ENCODE peak calls at places on chromosomes 4 and X, in ten cellular contexts. One of them, this sample, is unnamed.

GRCh38 chrX:134764202-134764785 is 106.0 kb upstream of the PLAC1 start:
- DNase-seq in A549: peak; percentile 82
- DNase-seq in fibroblast of lung: peak; percentile 20
- DNase-seq in WERI-Rb-1: no peak
- DNase-seq in transverse colon: no peak
- DNase-seq in spleen: no peak
- DNase-seq in breast epithelium: no peak
- DNase-seq in heart left ventricle: no peak
- DNase-seq in tibial nerve: no peak
- DNase-seq in gastrocnemius medialis: no peak
- DNase-seq in this sample: no peak

GRCh38 chr4:42396361-42397255 is 680 bp upstream of the SHISA3 start:
- DNase-seq in breast epithelium: no peak
- DNase-seq in A549: no peak
- DNase-seq in heart left ventricle: no peak
- DNase-seq in transverse colon: no peak
- DNase-seq in spleen: no peak
- DNase-seq in tibial nerve: no peak
- DNase-seq in gastrocnemius medialis: no peak
- DNase-seq in fibroblast of lung: no peak
- DNase-seq in WERI-Rb-1: no peak
- DNase-seq in this sample: peak; percentile 61

GRCh38 chr4:81040175-81040659 is 9.7 kb downstream of the BMP3 start:
- DNase-seq in WERI-Rb-1: no peak
- DNase-seq in spleen: no peak
- DNase-seq in A549: peak; percentile 9
- DNase-seq in gastrocnemius medialis: no peak
- DNase-seq in tibial nerve: no peak
- DNase-seq in transverse colon: no peak
- DNase-seq in fibroblast of lung: peak; percentile 9
- DNase-seq in breast epithelium: no peak
- DNase-seq in heart left ventricle: no peak
- DNase-seq in this sample: no peak

GRCh38 chr4:139458999-139459398 is 5.1 kb downstream of the RAB33B start:
- DNase-seq in spleen: no peak
- DNase-seq in transverse colon: no peak
- DNase-seq in tibial nerve: no peak
- DNase-seq in fibroblast of lung: peak; percentile 36
- DNase-seq in A549: no peak
- DNase-seq in gastrocnemius medialis: no peak
- DNase-seq in breast epithelium: no peak
- DNase-seq in WERI-Rb-1: no peak
- DNase-seq in heart left ventricle: no peak
- DNase-seq in this sample: peak; percentile 62

GRCh38 chr4:4320951-4321714 is 31.1 kb downstream of the ZBTB49 start:
- DNase-seq in A549: no peak
- DNase-seq in heart left ventricle: no peak
- DNase-seq in transverse colon: no peak
- DNase-seq in spleen: no peak
- DNase-seq in WERI-Rb-1: no peak
- DNase-seq in tibial nerve: no peak
- DNase-seq in fibroblast of lung: no peak
- DNase-seq in gastrocnemius medialis: no peak
- DNase-seq in breast epithelium: no peak
- DNase-seq in this sample: peak; percentile 36

GRCh38 chr4:153038493-153039311 is 102.6 kb downstream of the FHDC1 start:
- DNase-seq in spleen: no peak
- DNase-seq in gastrocnemius medialis: no peak
- DNase-seq in A549: peak; percentile 2
- DNase-seq in heart left ventricle: no peak
- DNase-seq in breast epithelium: no peak
- DNase-seq in transverse colon: no peak
- DNase-seq in fibroblast of lung: no peak
- DNase-seq in tibial nerve: no peak
- DNase-seq in WERI-Rb-1: no peak
- DNase-seq in this sample: no peak

GRCh38 chrX:150504399-150505186 is 63.8 kb upstream of the MTM1 start:
- DNase-seq in tibial nerve: no peak
- DNase-seq in WERI-Rb-1: peak; percentile 41
- DNase-seq in gastrocnemius medialis: no peak
- DNase-seq in heart left ventricle: no peak
- DNase-seq in breast epithelium: no peak
- DNase-seq in fibroblast of lung: peak; percentile 33
- DNase-seq in spleen: no peak
- DNase-seq in transverse colon: no peak
- DNase-seq in A549: no peak
- DNase-seq in this sample: peak; percentile 43

GRCh38 chrX:135327299-135327698 is 18.0 kb downstream of the ETDC start:
- DNase-seq in tibial nerve: no peak
- DNase-seq in fibroblast of lung: peak; percentile 88
- DNase-seq in spleen: no peak
- DNase-seq in A549: peak; percentile 9
- DNase-seq in breast epithelium: no peak
- DNase-seq in gastrocnemius medialis: no peak
- DNase-seq in heart left ventricle: no peak
- DNase-seq in transverse colon: no peak
- DNase-seq in WERI-Rb-1: no peak
- DNase-seq in this sample: no peak

GRCh38 chr4:81631958-81632439 is 160.3 kb upstream of the RASGEF1B start:
- DNase-seq in fibroblast of lung: peak; percentile 84
- DNase-seq in WERI-Rb-1: no peak
- DNase-seq in tibial nerve: no peak
- DNase-seq in A549: peak; percentile 40
- DNase-seq in gastrocnemius medialis: no peak
- DNase-seq in transverse colon: no peak
- DNase-seq in breast epithelium: no peak
- DNase-seq in heart left ventricle: no peak
- DNase-seq in spleen: no peak
- DNase-seq in this sample: no peak

GRCh38 chr4:4216668-4217067 is 10.1 kb downstream of the OTOP1 start:
- DNase-seq in fibroblast of lung: peak; percentile 55
- DNase-seq in WERI-Rb-1: no peak
- DNase-seq in gastrocnemius medialis: no peak
- DNase-seq in A549: no peak
- DNase-seq in tibial nerve: no peak
- DNase-seq in spleen: no peak
- DNase-seq in heart left ventricle: no peak
- DNase-seq in breast epithelium: no peak
- DNase-seq in transverse colon: no peak
- DNase-seq in this sample: peak; percentile 52

GRCh38 chr4:164949448-164950118 is 27.9 kb downstream of the TRIM61 start:
- DNase-seq in tibial nerve: no peak
- DNase-seq in breast epithelium: no peak
- DNase-seq in gastrocnemius medialis: no peak
- DNase-seq in WERI-Rb-1: no peak
- DNase-seq in heart left ventricle: no peak
- DNase-seq in spleen: no peak
- DNase-seq in transverse colon: no peak
- DNase-seq in A549: no peak
- DNase-seq in fibroblast of lung: no peak
- DNase-seq in this sample: peak; percentile 83

GRCh38 chr4:20256381-20256881 is 4.7 kb downstream of the SLIT2 start:
- DNase-seq in breast epithelium: no peak
- DNase-seq in gastrocnemius medialis: no peak
- DNase-seq in fibroblast of lung: peak; percentile 38
- DNase-seq in WERI-Rb-1: no peak
- DNase-seq in tibial nerve: no peak
- DNase-seq in spleen: no peak
- DNase-seq in A549: no peak
- DNase-seq in transverse colon: no peak
- DNase-seq in heart left ventricle: no peak
- DNase-seq in this sample: no peak
- H3K4me3 ChIP-seq in breast epithelium: peak overlapping the region; percentile 66
- H3K4me3 ChIP-seq in gastrocnemius medialis: no peak overlapping the region
- H3K4me3 ChIP-seq in fibroblast of lung: peak overlapping the region; percentile 88
- H3K4me3 ChIP-seq in WERI-Rb-1: no peak overlapping the region
- H3K4me3 ChIP-seq in tibial nerve: peak overlapping the region; percentile 50
- H3K4me3 ChIP-seq in spleen: no peak overlapping the region
- H3K4me3 ChIP-seq in A549: no peak overlapping the region
- H3K4me3 ChIP-seq in transverse colon: no peak overlapping the region
- H3K4me3 ChIP-seq in heart left ventricle: no peak overlapping the region
- H3K4me3 ChIP-seq in this sample: no peak overlapping the region

GRCh38 chr4:75830906-75831305 is 71.3 kb downstream of the PPEF2 start:
- DNase-seq in transverse colon: no peak
- DNase-seq in A549: no peak
- DNase-seq in breast epithelium: no peak
- DNase-seq in tibial nerve: no peak
- DNase-seq in spleen: no peak
- DNase-seq in WERI-Rb-1: no peak
- DNase-seq in gastrocnemius medialis: no peak
- DNase-seq in fibroblast of lung: peak; percentile 24
- DNase-seq in heart left ventricle: no peak
- DNase-seq in this sample: no peak
- TF ChIP-seq CTCF in transverse colon: no peak
- TF ChIP-seq CTCF in A549: no peak
- TF ChIP-seq CTCF in breast epithelium: no peak
- TF ChIP-seq CTCF in tibial nerve: no peak
- TF ChIP-seq CTCF in spleen: no peak
- TF ChIP-seq CTCF in WERI-Rb-1: no peak
- TF ChIP-seq CTCF in gastrocnemius medialis: no peak
- TF ChIP-seq CTCF in fibroblast of lung: no peak
- TF ChIP-seq CTCF in heart left ventricle: no peak
- TF ChIP-seq CTCF in this sample: no peak

DNA sequence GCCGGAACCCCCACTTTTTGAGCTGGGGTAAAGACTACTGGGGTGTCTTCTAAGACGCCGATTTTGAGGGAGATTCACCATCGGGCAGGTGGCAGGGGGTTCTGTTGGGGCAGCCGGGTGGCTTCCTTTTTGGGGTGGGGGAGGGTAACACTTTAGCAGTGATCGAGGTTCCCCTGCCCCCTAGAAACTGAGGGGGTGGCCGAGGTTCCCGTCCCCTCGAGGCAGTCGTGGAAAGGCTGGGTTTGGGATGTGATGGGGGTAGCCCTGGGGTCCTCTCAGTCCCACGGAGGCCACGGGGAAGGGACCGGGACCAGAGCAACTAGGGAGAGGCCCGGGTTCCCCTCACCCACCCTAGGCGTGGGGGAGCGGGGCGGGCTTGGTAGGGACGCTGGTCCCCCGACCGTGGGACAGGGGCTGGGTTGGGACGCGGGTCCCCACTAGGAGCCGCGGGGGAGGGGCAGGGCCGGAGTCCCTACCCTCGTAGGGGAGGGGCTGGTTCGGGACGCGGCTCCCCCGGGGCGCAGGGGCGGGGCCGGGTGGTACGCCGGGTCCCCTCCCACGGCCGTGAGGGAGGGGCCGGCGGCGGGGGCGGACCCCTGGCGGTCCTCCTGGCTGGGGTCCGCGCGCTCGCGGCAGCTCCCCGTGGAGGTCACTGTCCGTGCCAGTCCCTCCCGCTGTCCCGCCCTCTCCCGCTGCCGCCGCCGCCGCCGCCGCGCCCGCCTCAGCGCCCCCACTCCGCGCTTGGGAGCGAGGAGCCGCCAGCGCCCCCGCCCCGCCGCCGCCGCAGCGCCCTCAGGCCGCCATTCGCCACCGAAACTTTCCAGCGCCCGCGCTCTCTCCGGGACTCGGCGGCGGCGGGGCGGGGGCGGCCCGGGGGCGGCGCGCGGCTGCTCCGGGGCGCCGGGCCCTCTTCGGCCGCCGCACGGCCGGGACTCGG is at the start of gene TBL1X:
- DNase-seq in transverse colon: peak; percentile 59
- DNase-seq in WERI-Rb-1: peak; percentile 62
- DNase-seq in spleen: peak; percentile 91
- DNase-seq in A549: peak; percentile 63
- DNase-seq in breast epithelium: peak; percentile 21
- DNase-seq in heart left ventricle: peak; percentile 73
- DNase-seq in tibial nerve: no peak
- DNase-seq in fibroblast of lung: peak; percentile 28
- DNase-seq in gastrocnemius medialis: peak; percentile 61
- DNase-seq in this sample: peak; percentile 73
- H3K9me3 ChIP-seq in transverse colon: no peaks in the 10 kb centered on the region
- H3K9me3 ChIP-seq in WERI-Rb-1: no peaks in the 10 kb centered on the region
- H3K9me3 ChIP-seq in spleen: no peaks in the 10 kb centered on the region
- H3K9me3 ChIP-seq in A549: no peaks in the 10 kb centered on the region
- H3K9me3 ChIP-seq in breast epithelium: no peaks in the 10 kb centered on the region
- H3K9me3 ChIP-seq in heart left ventricle: no peaks in the 10 kb centered on the region
- H3K9me3 ChIP-seq in tibial nerve: no peaks in the 10 kb centered on the region
- H3K9me3 ChIP-seq in fibroblast of lung: no peaks in the 10 kb centered on the region
- H3K9me3 ChIP-seq in gastrocnemius medialis: no peaks in the 10 kb centered on the region
- H3K9me3 ChIP-seq in this sample: no peaks in the 10 kb centered on the region

GRCh38 chrX:1212532-1212931 is at the start of gene CRLF2:
- DNase-seq in gastrocnemius medialis: no peak
- DNase-seq in A549: peak; percentile 63
- DNase-seq in transverse colon: no peak
- DNase-seq in heart left ventricle: no peak
- DNase-seq in fibroblast of lung: no peak
- DNase-seq in WERI-Rb-1: no peak
- DNase-seq in tibial nerve: no peak
- DNase-seq in breast epithelium: no peak
- DNase-seq in spleen: peak; percentile 27
- DNase-seq in this sample: peak; percentile 22
- H3K4me3 ChIP-seq in gastrocnemius medialis: no peak within 1 kb of the TSS
- H3K4me3 ChIP-seq in A549: no peak within 1 kb of the TSS
- H3K4me3 ChIP-seq in transverse colon: no peak within 1 kb of the TSS
- H3K4me3 ChIP-seq in heart left ventricle: no peak within 1 kb of the TSS
- H3K4me3 ChIP-seq in fibroblast of lung: no peak within 1 kb of the TSS
- H3K4me3 ChIP-seq in WERI-Rb-1: no peak within 1 kb of the TSS
- H3K4me3 ChIP-seq in tibial nerve: no peak within 1 kb of the TSS
- H3K4me3 ChIP-seq in breast epithelium: no peak within 1 kb of the TSS
- H3K4me3 ChIP-seq in spleen: no peak within 1 kb of the TSS
- H3K4me3 ChIP-seq in this sample: no peak within 1 kb of the TSS

DNA sequence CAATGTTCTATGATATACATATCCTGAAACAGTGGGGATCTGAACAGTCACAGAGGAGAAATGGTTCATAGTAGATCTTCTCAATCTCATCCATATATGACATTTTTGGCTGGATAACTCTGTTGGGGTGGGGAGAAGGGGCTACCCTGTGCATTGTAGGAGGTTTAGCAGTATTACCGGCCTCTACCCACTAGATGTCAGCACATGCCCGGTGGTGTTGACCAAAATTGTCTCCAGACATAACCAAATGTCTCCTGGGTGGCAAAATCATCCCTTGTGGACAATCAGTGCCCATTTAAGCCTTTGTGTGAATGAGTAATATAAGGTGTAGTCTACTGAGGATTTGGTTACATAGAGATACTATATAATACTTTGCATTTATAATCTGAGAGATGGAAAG is 89.9 kb downstream of the PLS3 start:
- DNase-seq in spleen: peak; percentile 23
- DNase-seq in heart left ventricle: no peak
- DNase-seq in WERI-Rb-1: peak; percentile 61
- DNase-seq in A549: peak; percentile 51
- DNase-seq in tibial nerve: no peak
- DNase-seq in breast epithelium: no peak
- DNase-seq in fibroblast of lung: peak; percentile 41
- DNase-seq in gastrocnemius medialis: no peak
- DNase-seq in transverse colon: peak; percentile 17
- DNase-seq in this sample: peak; percentile 88
- TF ChIP-seq CTCF in spleen: peak; percentile 15
- TF ChIP-seq CTCF in heart left ventricle: peak; percentile 53
- TF ChIP-seq CTCF in WERI-Rb-1: peak; percentile 81
- TF ChIP-seq CTCF in A549: peak; percentile 57
- TF ChIP-seq CTCF in tibial nerve: peak; percentile 57
- TF ChIP-seq CTCF in breast epithelium: no peak
- TF ChIP-seq CTCF in fibroblast of lung: peak; percentile 62
- TF ChIP-seq CTCF in gastrocnemius medialis: no peak
- TF ChIP-seq CTCF in transverse colon: no peak
- TF ChIP-seq CTCF in this sample: peak; percentile 93